ENCODE peak calls at places on chromosome 20, in eight cellular contexts. One of them, this sample, is unnamed.
A peak's percentile ranks its signal among the peaks of the same experiment; 100 is the strongest.

GRCh38 chr20:10540636-10541493 is 105.8 kb downstream of the SLX4IP start:
- DNase-seq in heart left ventricle: no peak
- DNase-seq in adrenal gland: no peak
- DNase-seq in MM.1S: no peak
- DNase-seq in CD8-positive, alpha-beta memory T cell: no peak
- DNase-seq in heart right ventricle: no peak
- DNase-seq in lower lobe of right lung: no peak
- DNase-seq in A549: peak; percentile 37
- DNase-seq in this sample: no peak

GRCh38 chr20:20366896-20367680 is 816 bp upstream of the INSM1 start:
- DNase-seq in heart left ventricle: no peak
- DNase-seq in CD8-positive, alpha-beta memory T cell: no peak
- DNase-seq in heart right ventricle: no peak
- DNase-seq in adrenal gland: no peak
- DNase-seq in lower lobe of right lung: no peak
- DNase-seq in MM.1S: no peak
- DNase-seq in A549: no peak
- DNase-seq in this sample: no peak

GRCh38 chr20:50328996-50329898 is 138.6 kb downstream of the CEBPB start:
- DNase-seq in A549: no peak
- DNase-seq in lower lobe of right lung: no peak
- DNase-seq in CD8-positive, alpha-beta memory T cell: no peak
- DNase-seq in heart left ventricle: no peak
- DNase-seq in adrenal gland: no peak
- DNase-seq in MM.1S: no peak
- DNase-seq in heart right ventricle: no peak
- DNase-seq in this sample: no peak

GRCh38 chr20:48711696-48712464 is 115.9 kb downstream of the PREX1 start:
- DNase-seq in MM.1S: no peak
- DNase-seq in heart right ventricle: no peak
- DNase-seq in lower lobe of right lung: no peak
- DNase-seq in heart left ventricle: no peak
- DNase-seq in A549: no peak
- DNase-seq in adrenal gland: no peak
- DNase-seq in CD8-positive, alpha-beta memory T cell: no peak
- DNase-seq in this sample: no peak

GRCh38 chr20:63945921-63946920 is 10.0 kb downstream of the UCKL1 start:
- DNase-seq in A549: no peak
- DNase-seq in MM.1S: no peak
- DNase-seq in adrenal gland: no peak
- DNase-seq in heart left ventricle: peak; percentile 26
- DNase-seq in CD8-positive, alpha-beta memory T cell: no peak
- DNase-seq in lower lobe of right lung: no peak
- DNase-seq in heart right ventricle: peak; percentile 18
- DNase-seq in this sample: peak; percentile 54

GRCh38 chr20:49914310-49915117 is 815 bp downstream of the SPATA2 start:
- DNase-seq in A549: no peak
- DNase-seq in heart right ventricle: no peak
- DNase-seq in lower lobe of right lung: no peak
- DNase-seq in adrenal gland: no peak
- DNase-seq in heart left ventricle: no peak
- DNase-seq in MM.1S: peak; percentile 31
- DNase-seq in CD8-positive, alpha-beta memory T cell: no peak
- DNase-seq in this sample: no peak

GRCh38 chr20:51966296-51966971 is 164.1 kb upstream of the SALL4 start:
- DNase-seq in lower lobe of right lung: no peak
- DNase-seq in heart left ventricle: peak; percentile 34
- DNase-seq in heart right ventricle: peak; percentile 13
- DNase-seq in CD8-positive, alpha-beta memory T cell: no peak
- DNase-seq in adrenal gland: peak; percentile 38
- DNase-seq in A549: peak; percentile 71
- DNase-seq in MM.1S: peak; percentile 20
- DNase-seq in this sample: no peak

GRCh38 chr20:23970049-23970448 is 18.5 kb downstream of the GGTLC1 start:
- DNase-seq in A549: no peak
- DNase-seq in CD8-positive, alpha-beta memory T cell: no peak
- DNase-seq in lower lobe of right lung: no peak
- DNase-seq in heart left ventricle: no peak
- DNase-seq in heart right ventricle: no peak
- DNase-seq in MM.1S: peak; percentile 53
- DNase-seq in adrenal gland: no peak
- DNase-seq in this sample: no peak

GRCh38 chr20:48797275-48797825 is 30.4 kb downstream of the PREX1 start:
- DNase-seq in MM.1S: no peak
- DNase-seq in A549: no peak
- DNase-seq in adrenal gland: no peak
- DNase-seq in heart left ventricle: peak; percentile 57
- DNase-seq in lower lobe of right lung: peak; percentile 63
- DNase-seq in heart right ventricle: peak; percentile 31
- DNase-seq in CD8-positive, alpha-beta memory T cell: no peak
- DNase-seq in this sample: peak; percentile 36

GRCh38 chr20:1302578-1303541 is 26.1 kb downstream of the SDCBP2 start:
- DNase-seq in MM.1S: no peak
- DNase-seq in adrenal gland: no peak
- DNase-seq in heart left ventricle: peak; percentile 4
- DNase-seq in lower lobe of right lung: no peak
- DNase-seq in A549: no peak
- DNase-seq in heart right ventricle: no peak
- DNase-seq in CD8-positive, alpha-beta memory T cell: no peak
- DNase-seq in this sample: no peak

GRCh38 chr20:43361526-43361925 is 96.2 kb upstream of the SRSF6 start:
- DNase-seq in heart right ventricle: no peak
- DNase-seq in A549: no peak
- DNase-seq in CD8-positive, alpha-beta memory T cell: no peak
- DNase-seq in adrenal gland: no peak
- DNase-seq in heart left ventricle: no peak
- DNase-seq in lower lobe of right lung: no peak
- DNase-seq in MM.1S: no peak
- DNase-seq in this sample: no peak

GRCh38 chr20:19786311-19786710 is 28.3 kb downstream of the RIN2 start:
- DNase-seq in adrenal gland: no peak
- DNase-seq in heart left ventricle: peak; percentile 80
- DNase-seq in A549: no peak
- DNase-seq in CD8-positive, alpha-beta memory T cell: no peak
- DNase-seq in heart right ventricle: peak; percentile 35
- DNase-seq in MM.1S: no peak
- DNase-seq in lower lobe of right lung: no peak
- DNase-seq in this sample: peak; percentile 44

GRCh38 chr20:36238153-36238552 is 1.9 kb downstream of the AAR2 start:
- DNase-seq in CD8-positive, alpha-beta memory T cell: no peak
- DNase-seq in A549: no peak
- DNase-seq in heart right ventricle: no peak
- DNase-seq in MM.1S: no peak
- DNase-seq in adrenal gland: no peak
- DNase-seq in lower lobe of right lung: no peak
- DNase-seq in heart left ventricle: no peak
- DNase-seq in this sample: no peak

GRCh38 chr20:47789081-47789998 is 4.1 kb upstream of the SULF2 start:
- DNase-seq in lower lobe of right lung: no peak
- DNase-seq in A549: no peak
- DNase-seq in MM.1S: no peak
- DNase-seq in adrenal gland: no peak
- DNase-seq in heart right ventricle: no peak
- DNase-seq in heart left ventricle: peak; percentile 13
- DNase-seq in CD8-positive, alpha-beta memory T cell: no peak
- DNase-seq in this sample: no peak

GRCh38 chr20:21240394-21240793 is 62.7 kb upstream of the XRN2 start:
- DNase-seq in MM.1S: no peak
- DNase-seq in heart right ventricle: no peak
- DNase-seq in CD8-positive, alpha-beta memory T cell: no peak
- DNase-seq in adrenal gland: no peak
- DNase-seq in heart left ventricle: no peak
- DNase-seq in A549: no peak
- DNase-seq in lower lobe of right lung: no peak
- DNase-seq in this sample: no peak

GRCh38 chr20:60525397-60525796 is 567.2 kb downstream of the CDH26 start:
- DNase-seq in heart right ventricle: no peak
- DNase-seq in adrenal gland: no peak
- DNase-seq in A549: no peak
- DNase-seq in lower lobe of right lung: no peak
- DNase-seq in CD8-positive, alpha-beta memory T cell: no peak
- DNase-seq in MM.1S: no peak
- DNase-seq in heart left ventricle: no peak
- DNase-seq in this sample: no peak
- H3K9me3 ChIP-seq in heart right ventricle: no peaks in the 10 kb centered on the region
- H3K9me3 ChIP-seq in adrenal gland: no peaks in the 10 kb centered on the region
- H3K9me3 ChIP-seq in A549: no peaks in the 10 kb centered on the region
- H3K9me3 ChIP-seq in lower lobe of right lung: no peaks in the 10 kb centered on the region
- H3K9me3 ChIP-seq in CD8-positive, alpha-beta memory T cell: no peaks in the 10 kb centered on the region
- H3K9me3 ChIP-seq in MM.1S: no peaks in the 10 kb centered on the region
- H3K9me3 ChIP-seq in heart left ventricle: no peaks in the 10 kb centered on the region
- H3K9me3 ChIP-seq in this sample: no peaks in the 10 kb centered on the region

GRCh38 chr20:18511566-18511965 is 3.8 kb downstream of the SEC23B start:
- DNase-seq in adrenal gland: no peak
- DNase-seq in heart left ventricle: no peak
- DNase-seq in heart right ventricle: no peak
- DNase-seq in lower lobe of right lung: no peak
- DNase-seq in MM.1S: no peak
- DNase-seq in CD8-positive, alpha-beta memory T cell: no peak
- DNase-seq in A549: no peak
- DNase-seq in this sample: no peak

GRCh38 chr20:18504479-18505060 is 3.2 kb upstream of the SEC23B start:
- DNase-seq in lower lobe of right lung: no peak
- DNase-seq in A549: no peak
- DNase-seq in adrenal gland: peak; percentile 45
- DNase-seq in heart left ventricle: peak; percentile 39
- DNase-seq in MM.1S: no peak
- DNase-seq in heart right ventricle: peak; percentile 45
- DNase-seq in CD8-positive, alpha-beta memory T cell: no peak
- DNase-seq in this sample: no peak

GRCh38 chr20:18507218-18508191 is at the start of gene SEC23B:
- DNase-seq in heart right ventricle: peak; percentile 95
- DNase-seq in heart left ventricle: peak; percentile 97
- DNase-seq in adrenal gland: peak; percentile 95
- DNase-seq in CD8-positive, alpha-beta memory T cell: peak; percentile 100
- DNase-seq in lower lobe of right lung: peak; percentile 99
- DNase-seq in A549: peak; percentile 99
- DNase-seq in MM.1S: peak; percentile 98
- DNase-seq in this sample: peak; percentile 97

GRCh38 chr20:18506744-18507143 is 996 bp upstream of the SEC23B start:
- DNase-seq in A549: no peak
- DNase-seq in heart left ventricle: no peak
- DNase-seq in heart right ventricle: no peak
- DNase-seq in MM.1S: no peak
- DNase-seq in adrenal gland: peak; percentile 18
- DNase-seq in lower lobe of right lung: no peak
- DNase-seq in CD8-positive, alpha-beta memory T cell: no peak
- DNase-seq in this sample: no peak
- H3K4me3 ChIP-seq in A549: peak overlapping the region; percentile 68
- H3K4me3 ChIP-seq in heart left ventricle: peak overlapping the region; percentile 74
- H3K4me3 ChIP-seq in heart right ventricle: peak overlapping the region; percentile 72
- H3K4me3 ChIP-seq in MM.1S: peak overlapping the region; percentile 97
- H3K4me3 ChIP-seq in adrenal gland: peak overlapping the region; percentile 91
- H3K4me3 ChIP-seq in lower lobe of right lung: peak overlapping the region; percentile 73
- H3K4me3 ChIP-seq in CD8-positive, alpha-beta memory T cell: peak overlapping the region; percentile 68
- H3K4me3 ChIP-seq in this sample: peak overlapping the region; percentile 95

GRCh38 chr20:37318046-37318445 is 27.9 kb upstream of the SRC start:
- DNase-seq in CD8-positive, alpha-beta memory T cell: no peak
- DNase-seq in lower lobe of right lung: no peak
- DNase-seq in adrenal gland: no peak
- DNase-seq in heart right ventricle: no peak
- DNase-seq in A549: no peak
- DNase-seq in MM.1S: no peak
- DNase-seq in heart left ventricle: no peak
- DNase-seq in this sample: no peak
- H3K27ac ChIP-seq in CD8-positive, alpha-beta memory T cell: no peak overlapping the region
- H3K27ac ChIP-seq in lower lobe of right lung: no peak overlapping the region
- H3K27ac ChIP-seq in adrenal gland: no peak overlapping the region
- H3K27ac ChIP-seq in heart right ventricle: no peak overlapping the region
- H3K27ac ChIP-seq in A549: no peak overlapping the region
- H3K27ac ChIP-seq in MM.1S: no peak overlapping the region
- H3K27ac ChIP-seq in heart left ventricle: no peak overlapping the region
- H3K27ac ChIP-seq in this sample: no peak overlapping the region

DNA sequence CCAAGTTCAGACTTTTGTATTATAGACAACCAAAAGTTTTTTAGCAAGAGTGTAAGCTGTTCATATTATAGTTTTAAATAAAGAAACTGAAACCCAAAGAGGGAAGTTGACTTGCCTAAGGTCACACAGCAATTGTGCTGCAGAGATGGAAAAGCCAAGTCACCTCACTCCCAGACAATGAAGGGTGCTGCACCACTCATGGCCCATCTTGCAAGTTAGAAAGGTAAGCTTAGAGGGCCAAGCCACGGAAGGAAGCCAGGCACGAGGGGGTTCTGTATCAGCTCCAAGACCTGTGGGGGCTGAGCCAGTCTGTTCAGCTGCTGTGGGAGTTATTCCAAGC is 860 bp downstream of the DEFB124 start:
- DNase-seq in A549: no peak
- DNase-seq in CD8-positive, alpha-beta memory T cell: no peak
- DNase-seq in heart right ventricle: no peak
- DNase-seq in lower lobe of right lung: no peak
- DNase-seq in heart left ventricle: no peak
- DNase-seq in MM.1S: peak; percentile 27
- DNase-seq in adrenal gland: no peak
- DNase-seq in this sample: no peak
- H3K9me3 ChIP-seq in A549: no peaks in the 10 kb centered on the region
- H3K9me3 ChIP-seq in CD8-positive, alpha-beta memory T cell: no peaks in the 10 kb centered on the region
- H3K9me3 ChIP-seq in heart right ventricle: no peaks in the 10 kb centered on the region
- H3K9me3 ChIP-seq in lower lobe of right lung: no peaks in the 10 kb centered on the region
- H3K9me3 ChIP-seq in heart left ventricle: no peaks in the 10 kb centered on the region
- H3K9me3 ChIP-seq in MM.1S: no peaks in the 10 kb centered on the region
- H3K9me3 ChIP-seq in adrenal gland: no peaks in the 10 kb centered on the region
- H3K9me3 ChIP-seq in this sample: no peaks in the 10 kb centered on the region